ENCODE peak calls at places on chromosomes 4 and X, in four cellular contexts. R is GM23338, G is WERI-Rb-1, J is nephron progenitor cell. C is an unnamed sample.

GRCh38 chrX:12767856-12768255 is 23.4 kb upstream of the PRPS2 start:
- DNase-seq in R (no peak), J (no peak), G (no peak), C (no peak)

GRCh38 chr4:169810325-169811323 is 52.9 kb upstream of the HPF1 start:
- DNase-seq in R (peak), J (peak), G (peak), C (peak)

GRCh38 chr4:91116861-91117260 is 989.7 kb downstream of the CCSER1 start:
- DNase-seq in R (peak), J (no peak), G (no peak), C (no peak)

GRCh38 chr4:119299221-119300071 is 22.5 kb downstream of the FABP2 start:
- DNase-seq in R (peak), J (no peak), G (no peak), C (no peak)

GRCh38 chr4:154807042-154807630 is 26.1 kb downstream of the RBM46 start:
- DNase-seq in R (peak), G (no peak), J (no peak), C (no peak)

GRCh38 chrX:151722241-151722846 is 6.5 kb downstream of the FATE1 start:
- DNase-seq in J (peak), G (peak), R (peak), C (peak)

GRCh38 chr4:129929052-129929451 is 833.1 kb downstream of the C4orf33 start:
- DNase-seq in G (peak), R (peak), J (no peak), C (peak)

GRCh38 chr4:43822621-43823020 is 626.0 kb downstream of the KCTD8 start:
- DNase-seq in G (no peak), R (no peak), J (no peak), C (no peak)

GRCh38 chr4:112751447-112751846 is 114.5 kb downstream of the LARP7 start:
- DNase-seq in R (peak), G (peak), J (no peak), C (no peak)

GRCh38 chr4:6196871-6197270 is 3.5 kb downstream of the JAKMIP1 start:
- DNase-seq in R (no peak), G (no peak), J (no peak), C (no peak)

GRCh38 chr4:38366997-38367396 is 297.0 kb upstream of the KLF3 start:
- DNase-seq in R (no peak), G (no peak), J (no peak), C (no peak)

GRCh38 chrX:132652871-132653270 is 164.0 kb upstream of the MBNL3 start:
- DNase-seq in R (no peak), G (no peak), J (no peak), C (no peak)

GRCh38 chr4:110164251-110164650 is 34.2 kb downstream of the ELOVL6 start:
- DNase-seq in G (no peak), R (no peak), J (no peak), C (no peak)

GRCh38 chr4:48112017-48112667 is 21.9 kb downstream of the TXK start:
- DNase-seq in J (no peak), R (peak), G (no peak), C (no peak)

GRCh38 chrX:130097507-130098201 is 12.6 kb downstream of the ELF4 start:
- DNase-seq in G (peak), R (no peak), J (no peak), C (no peak)

GRCh38 chr4:53895137-53895536 is 169.3 kb downstream of the CHIC2 start:
- DNase-seq in R (no peak), J (no peak), G (no peak), C (no peak)

GRCh38 chr4:656651-657337 is 17.3 kb downstream of the ATP5ME start:
- DNase-seq in R (no peak), G (no peak), J (no peak), C (no peak)

GRCh38 chr4:7726665-7727413 is 212.8 kb downstream of the AFAP1 start:
- DNase-seq in R (no peak), G (no peak), J (no peak), C (no peak)

GRCh38 chrX:106891762-106892161 is 11.4 kb downstream of the RIPPLY1 start:
- DNase-seq in R (no peak), J (no peak), G (no peak), C (no peak)

GRCh38 chr4:38684951-38685350 is 21.0 kb downstream of the KLF3 start:
- DNase-seq in G (no peak), J (no peak), R (no peak), C (no peak)

GRCh38 chr4:80781436-80781835 is 249.1 kb upstream of the BMP3 start:
- DNase-seq in G (no peak), R (no peak), J (no peak), C (no peak)

GRCh38 chr4:73599182-73599581 is 21.1 kb downstream of the RASSF6 start:
- DNase-seq in J (no peak), G (no peak), R (peak), C (no peak)

GRCh38 chrX:24506082-24506481 is 41.0 kb downstream of the PDK3 start:
- DNase-seq in R (no peak), G (no peak), J (no peak), C (no peak)

GRCh38 chr4:139815646-139816601 is 150.3 kb downstream of the MGST2 start:
- DNase-seq in R (peak), G (no peak), J (peak), C (peak)

GRCh38 chr4:37653601-37654000 is 32.6 kb downstream of the RELL1 start:
- DNase-seq in J (no peak), R (peak), G (no peak), C (no peak)

GRCh38 chrX:40736170-40736505 is 796 bp upstream of the MED14 start:
- DNase-seq in R (no peak), J (no peak), G (no peak), C (peak)

GRCh38 chr4:25790024-25790423 is 72.8 kb downstream of the SEL1L3 start:
- DNase-seq in G (no peak), J (no peak), R (no peak), C (no peak)

GRCh38 chr4:25795091-25795490 is 67.7 kb downstream of the SEL1L3 start:
- DNase-seq in R (no peak), J (no peak), G (no peak), C (no peak)

GRCh38 chr4:25788839-25789238 is 73.9 kb downstream of the SEL1L3 start:
- DNase-seq in R (no peak), J (no peak), G (no peak), C (no peak)

GRCh38 chr4:25792843-25793242 is 69.9 kb downstream of the SEL1L3 start:
- DNase-seq in J (no peak), G (no peak), R (no peak), C (no peak)

GRCh38 chr4:25792200-25792791 is 70.5 kb downstream of the SEL1L3 start:
- DNase-seq in J (peak), G (peak), R (peak), C (peak)
- TF ChIP-seq CTCF in J (no peak), G (peak), R (peak), C (peak)

GRCh38 chr4:115234405-115235093 is 121.1 kb upstream of the NDST4 start:
- DNase-seq in R (peak), G (peak), J (no peak), C (no peak)
- TF ChIP-seq CTCF in R (peak), G (peak), J (peak), C (peak)

DNA sequence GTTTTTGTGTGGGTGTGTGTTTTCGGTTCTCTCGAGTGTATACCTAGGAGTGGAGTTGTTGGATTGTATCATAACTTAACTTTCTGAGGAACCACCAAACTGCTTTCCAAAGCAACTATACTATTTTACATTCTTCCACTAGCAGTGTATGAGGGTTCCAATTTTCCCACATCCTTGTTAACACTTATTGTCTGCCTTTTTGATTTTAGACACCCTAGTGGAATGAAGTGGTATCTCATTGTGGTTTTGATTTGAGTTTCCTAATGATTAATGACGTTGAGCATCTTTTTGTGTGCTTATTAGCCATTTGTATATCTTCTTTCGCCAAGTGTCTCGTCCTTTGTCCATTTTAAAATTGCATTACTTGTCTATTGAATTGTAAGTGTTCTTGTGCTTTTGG is 118.6 kb downstream of the REPS2 start:
- DNase-seq in R (no peak), G (no peak), J (no peak), C (no peak)
- TF ChIP-seq CTCF in R (no peak), G (no peak), J (no peak), C (peak)

GRCh38 chr4:176102414-176102813 is 36.8 kb downstream of the WDR17 start:
- DNase-seq in G (no peak), R (no peak), J (no peak), C (no peak)

GRCh38 chr4:176107695-176108094 is 42.1 kb downstream of the WDR17 start:
- DNase-seq in J (no peak), G (no peak), R (no peak), C (no peak)
- TF ChIP-seq CTCF in J (no peak), G (no peak), R (no peak), C (no peak)

GRCh38 chr4:2806392-2807355 is 13.8 kb downstream of the SH3BP2 start:
- DNase-seq in R (no peak), J (no peak), G (no peak), C (no peak)

GRCh38 chr4:2803624-2804448 is 11.0 kb downstream of the SH3BP2 start:
- DNase-seq in G (no peak), J (no peak), R (no peak), C (no peak)

GRCh38 chr4:2804449-2804972 is 11.6 kb downstream of the SH3BP2 start:
- DNase-seq in R (no peak), J (no peak), G (no peak), C (no peak)

GRCh38 chr4:2805712-2806391 is 13.0 kb downstream of the SH3BP2 start:
- DNase-seq in J (no peak), R (no peak), G (no peak), C (no peak)

GRCh38 chr4:2804973-2805501 is 12.2 kb downstream of the SH3BP2 start:
- DNase-seq in J (no peak), G (no peak), R (no peak), C (no peak)
- TF ChIP-seq CTCF in J (no peak), G (no peak), R (no peak), C (no peak)

C was measured in neural crest cell.